ENCODE peak calls at places on chromosomes 5 and 9, in seven cellular contexts. S is tibial nerve, H is choroid plexus epithelial cell, N is coronary artery, W is thoracic aorta, Z is BJ, E is testis. M is an unnamed sample.
A peak's percentile ranks its signal among the peaks of the same experiment; 100 is the strongest.

GRCh38 chr5:38853753-38854470 is 8.1 kb downstream of the OSMR start:
- DNase-seq in Z (peak; percentile 80), S (no peak), H (peak; percentile 80), E (no peak), N (no peak), W (no peak), M (no peak)

GRCh38 chr9:135512241-135512603 is 9.0 kb upstream of the LCN1 start:
- DNase-seq in E (no peak), Z (no peak), N (peak; percentile 19), W (no peak), S (no peak), H (no peak), M (peak; percentile 4)

GRCh38 chr5:80275347-80275746 is 19.5 kb upstream of the SERINC5 start:
- DNase-seq in E (peak; percentile 54), N (no peak), S (no peak), H (peak; percentile 63), W (no peak), Z (no peak), M (no peak)

GRCh38 chr5:123223906-123224305 is 134.9 kb downstream of the PRDM6 start:
- DNase-seq in S (no peak), H (peak; percentile 10), W (no peak), N (no peak), E (no peak), Z (no peak), M (no peak)

GRCh38 chr5:134174841-134175839 is 1.6 kb downstream of the SKP1 start:
- DNase-seq in E (no peak), Z (no peak), W (no peak), H (peak; percentile 69), N (no peak), S (no peak), M (no peak)

GRCh38 chr5:131280417-131280816 is 16.6 kb downstream of the CDC42SE2 start:
- DNase-seq in H (no peak), S (no peak), E (no peak), N (no peak), Z (no peak), W (no peak), M (no peak)

GRCh38 chr9:131633491-131634031 is 88.2 kb downstream of the PRRT1B start:
- DNase-seq in W (no peak), N (no peak), E (no peak), H (no peak), S (no peak), Z (no peak), M (no peak)

GRCh38 chr9:21096172-21096900 is 18.6 kb upstream of the IFNB1 start:
- DNase-seq in H (peak; percentile 82), E (no peak), N (no peak), W (no peak), Z (peak; percentile 51), S (no peak), M (no peak)

GRCh38 chr5:175129619-175130018 is 314.4 kb downstream of the DRD1 start:
- DNase-seq in N (no peak), E (no peak), S (no peak), Z (no peak), H (no peak), W (no peak), M (no peak)

GRCh38 chr5:135246605-135246922 is 152.5 kb downstream of the MACROH2A1 start:
- DNase-seq in S (no peak), Z (no peak), H (no peak), W (no peak), E (no peak), N (peak; percentile 4), M (no peak)

GRCh38 chr5:128172102-128172501 is 88.5 kb downstream of the SLC12A2 start:
- DNase-seq in S (no peak), H (no peak), N (no peak), E (no peak), W (no peak), Z (no peak), M (no peak)

GRCh38 chr5:142233083-142234032 is 91.5 kb downstream of the SPRY4 start:
- DNase-seq in N (no peak), S (no peak), Z (no peak), H (no peak), E (no peak), W (no peak), M (no peak)

GRCh38 chr5:145500712-145501111 is 334.4 kb downstream of the PRELID2 start:
- DNase-seq in H (no peak), N (no peak), S (no peak), Z (no peak), W (no peak), E (no peak), M (no peak)

GRCh38 chr5:149284501-149284900 is 12.8 kb downstream of the AFAP1L1 start:
- DNase-seq in W (no peak), H (peak; percentile 57), E (no peak), N (no peak), S (peak; percentile 88), Z (no peak), M (no peak)

GRCh38 chr5:111498346-111498745 is 14.0 kb downstream of the STARD4 start:
- DNase-seq in Z (no peak), N (no peak), W (no peak), H (no peak), S (no peak), E (no peak), M (no peak)

GRCh38 chr9:124320062-124320973 is 62.6 kb downstream of the NEK6 start:
- DNase-seq in S (peak; percentile 82), N (no peak), Z (no peak), W (no peak), H (peak; percentile 71), E (peak; percentile 84), M (no peak)

GRCh38 chr5:164224772-164225171 is 719.4 kb downstream of the MAT2B start:
- DNase-seq in E (no peak), H (no peak), S (no peak), N (no peak), W (no peak), Z (no peak), M (no peak)

GRCh38 chr5:157271740-157272271 is 5.9 kb downstream of the CYFIP2 start:
- DNase-seq in W (no peak), N (no peak), E (no peak), H (no peak), S (no peak), Z (no peak), M (no peak)

GRCh38 chr5:4258170-4258569 is 662.5 kb downstream of the IRX1 start:
- DNase-seq in E (no peak), N (no peak), Z (no peak), S (no peak), W (no peak), H (no peak), M (no peak)

GRCh38 chr5:52457808-52458207 is 329.9 kb upstream of the ITGA1 start:
- DNase-seq in W (no peak), S (no peak), Z (no peak), N (no peak), E (no peak), H (no peak), M (no peak)

GRCh38 chr5:30100148-30100547 is 1093.3 kb upstream of the CDH6 start:
- DNase-seq in E (no peak), N (no peak), S (no peak), Z (no peak), W (no peak), H (peak; percentile 69), M (no peak)

GRCh38 chr9:119366909-119367690 is 2.1 kb downstream of the BRINP1 start:
- DNase-seq in Z (no peak), N (no peak), H (no peak), W (no peak), S (no peak), E (no peak), M (no peak)

GRCh38 chr5:104998572-104998971 is 1436.0 kb upstream of the NUDT12 start:
- DNase-seq in Z (no peak), S (no peak), W (no peak), E (no peak), H (no peak), N (no peak), M (no peak)

GRCh38 chr9:125329978-125330377 is 68.4 kb downstream of the GAPVD1 start:
- DNase-seq in S (no peak), E (no peak), N (no peak), Z (no peak), H (no peak), W (no peak), M (no peak)

GRCh38 chr5:65927497-65928340 is 1.3 kb downstream of the ERBIN start:
- DNase-seq in N (no peak), W (no peak), E (peak; percentile 66), S (no peak), Z (no peak), H (peak; percentile 81), M (no peak)

GRCh38 chr5:150134198-150134588 is 21.5 kb downstream of the PDGFRB start:
- DNase-seq in W (no peak), S (no peak), Z (no peak), E (no peak), H (no peak), N (no peak), M (no peak)

DNA sequence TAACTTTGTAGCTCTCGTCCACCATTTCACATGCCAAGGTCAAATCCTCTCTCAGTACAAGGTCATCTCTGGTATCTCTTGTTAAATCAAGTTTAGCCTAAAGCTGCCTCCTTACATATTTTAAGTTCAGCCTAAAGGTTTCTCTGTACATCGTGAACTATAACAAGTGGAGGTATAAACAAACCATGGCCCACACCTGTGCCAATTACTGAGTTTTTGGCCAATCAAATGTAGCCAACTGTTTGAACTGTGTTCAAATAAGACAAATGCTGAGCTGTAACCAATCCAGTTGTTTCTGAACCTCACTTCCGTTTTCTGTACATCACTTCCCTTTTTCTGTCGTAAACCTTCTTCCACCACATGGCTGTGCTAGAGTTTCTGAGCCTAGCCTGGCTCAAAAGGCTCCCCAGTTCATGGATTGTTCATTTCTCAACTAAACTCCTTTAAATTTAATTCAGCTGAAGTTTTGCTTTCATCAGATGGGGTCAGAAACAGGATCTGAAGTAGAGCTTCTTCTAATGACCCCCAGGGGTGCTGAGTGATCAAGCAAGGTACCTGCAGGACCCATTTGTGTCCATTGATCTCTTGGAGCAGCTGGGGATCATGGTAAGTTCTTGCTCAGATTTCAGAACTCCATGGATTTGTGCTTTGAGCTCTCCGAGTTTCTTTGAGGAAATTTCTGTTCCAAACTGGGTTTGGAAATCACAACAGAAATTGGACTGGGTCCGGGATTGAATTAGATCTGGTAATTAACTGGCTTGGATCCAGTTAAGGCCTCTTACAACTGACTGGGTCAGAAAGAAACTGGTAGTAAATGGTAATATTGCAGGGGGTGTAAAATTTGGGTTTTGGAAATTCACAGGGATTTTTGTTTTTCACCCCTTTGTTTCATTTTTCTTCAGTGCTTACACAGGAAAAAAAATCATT is 11.0 kb upstream of the NANS start:
- DNase-seq in N (no peak), S (no peak), H (no peak), Z (no peak), E (no peak), W (no peak), M (no peak)
- H3K4me3 ChIP-seq in N (peak overlapping the region; percentile 7), S (no peak overlapping the region), H (no peak overlapping the region), Z (no peak overlapping the region), E (no peak overlapping the region), W (peak overlapping the region; percentile 21), M (no peak overlapping the region)

GRCh38 chr5:69052181-69052580 is 41.6 kb upstream of the SLC30A5 start:
- DNase-seq in H (no peak), S (no peak), W (no peak), N (no peak), E (no peak), Z (no peak), M (no peak)
- H3K4me3 ChIP-seq in H (no peak overlapping the region), S (no peak overlapping the region), W (no peak overlapping the region), N (no peak overlapping the region), E (no peak overlapping the region), Z (no peak overlapping the region), M (no peak overlapping the region)

GRCh38 chr5:33854733-33855151 is 37.0 kb downstream of the ADAMTS12 start:
- DNase-seq in N (no peak), E (peak; percentile 30), S (no peak), W (no peak), Z (no peak), H (peak; percentile 93), M (no peak)
- H3K4me3 ChIP-seq in N (peak overlapping the region; percentile 31), E (no peak overlapping the region), S (no peak overlapping the region), W (no peak overlapping the region), Z (no peak overlapping the region), H (no peak overlapping the region), M (no peak overlapping the region)

GRCh38 chr9:117164512-117164911 is 250.3 kb downstream of the ASTN2 start:
- DNase-seq in E (no peak), S (no peak), H (no peak), N (no peak), Z (no peak), W (no peak), M (no peak)
- H3K4me3 ChIP-seq in E (no peak overlapping the region), S (no peak overlapping the region), H (no peak overlapping the region), N (no peak overlapping the region), Z (no peak overlapping the region), W (no peak overlapping the region), M (no peak overlapping the region)